ENCODE peak calls at places on chromosomes 1 and 21, in seven cellular contexts. One of them, this sample, is unnamed. For H3K4me1 and H3K27me3, the result is how much of the 10 kb centered on the place peaks cover.

GRCh38 chr1:18021242-18021641 is 86.4 kb upstream of the IGSF21 start:
- DNase-seq in adrenal gland: no peak
- DNase-seq in IMR-90: no peak
- DNase-seq in aorta: no peak
- DNase-seq in transverse colon: no peak
- DNase-seq in cardiac muscle cell: no peak
- DNase-seq in heart right ventricle: no peak
- DNase-seq in this sample: no peak

GRCh38 chr1:234553241-234554156 is 56.5 kb downstream of the IRF2BP2 start:
- DNase-seq in aorta: no peak
- DNase-seq in cardiac muscle cell: no peak
- DNase-seq in heart right ventricle: no peak
- DNase-seq in IMR-90: peak
- DNase-seq in transverse colon: no peak
- DNase-seq in adrenal gland: peak
- DNase-seq in this sample: no peak

GRCh38 chr1:228029281-228029680 is 22.5 kb downstream of the WNT3A start:
- DNase-seq in IMR-90: no peak
- DNase-seq in aorta: peak
- DNase-seq in heart right ventricle: no peak
- DNase-seq in transverse colon: peak
- DNase-seq in adrenal gland: no peak
- DNase-seq in cardiac muscle cell: no peak
- DNase-seq in this sample: no peak

GRCh38 chr1:241253491-241253890 is 103.5 kb downstream of the RGS7 start:
- DNase-seq in heart right ventricle: no peak
- DNase-seq in IMR-90: peak
- DNase-seq in transverse colon: no peak
- DNase-seq in adrenal gland: no peak
- DNase-seq in cardiac muscle cell: no peak
- DNase-seq in aorta: no peak
- DNase-seq in this sample: no peak

GRCh38 chr1:210505601-210506564 is 177.2 kb downstream of the HHAT start:
- DNase-seq in heart right ventricle: no peak
- DNase-seq in adrenal gland: no peak
- DNase-seq in transverse colon: no peak
- DNase-seq in aorta: no peak
- DNase-seq in IMR-90: no peak
- DNase-seq in cardiac muscle cell: peak
- DNase-seq in this sample: no peak

GRCh38 chr1:35122311-35122710 is 43.1 kb downstream of the ZMYM1 start:
- DNase-seq in adrenal gland: no peak
- DNase-seq in heart right ventricle: no peak
- DNase-seq in aorta: no peak
- DNase-seq in transverse colon: no peak
- DNase-seq in cardiac muscle cell: no peak
- DNase-seq in IMR-90: no peak
- DNase-seq in this sample: no peak

GRCh38 chr1:232225336-232226131 is 404.4 kb downstream of the SIPA1L2 start:
- DNase-seq in cardiac muscle cell: no peak
- DNase-seq in transverse colon: no peak
- DNase-seq in aorta: no peak
- DNase-seq in heart right ventricle: no peak
- DNase-seq in IMR-90: no peak
- DNase-seq in adrenal gland: no peak
- DNase-seq in this sample: no peak

GRCh38 chr1:63848764-63849548 is 75.1 kb downstream of the ROR1 start:
- DNase-seq in IMR-90: no peak
- DNase-seq in cardiac muscle cell: no peak
- DNase-seq in aorta: no peak
- DNase-seq in heart right ventricle: no peak
- DNase-seq in adrenal gland: no peak
- DNase-seq in transverse colon: no peak
- DNase-seq in this sample: no peak

GRCh38 chr21:28554660-28555475 is 437.8 kb downstream of the LTN1 start:
- DNase-seq in heart right ventricle: no peak
- DNase-seq in adrenal gland: no peak
- DNase-seq in transverse colon: no peak
- DNase-seq in IMR-90: peak
- DNase-seq in cardiac muscle cell: no peak
- DNase-seq in aorta: peak
- DNase-seq in this sample: no peak

GRCh38 chr1:17485280-17485679 is 45.8 kb upstream of the RCC2 start:
- DNase-seq in heart right ventricle: no peak
- DNase-seq in transverse colon: no peak
- DNase-seq in cardiac muscle cell: peak
- DNase-seq in IMR-90: peak
- DNase-seq in aorta: no peak
- DNase-seq in adrenal gland: no peak
- DNase-seq in this sample: no peak

GRCh38 chr1:8303141-8303540 is 14.8 kb upstream of the SLC45A1 start:
- DNase-seq in aorta: no peak
- DNase-seq in adrenal gland: no peak
- DNase-seq in transverse colon: no peak
- DNase-seq in heart right ventricle: no peak
- DNase-seq in IMR-90: peak
- DNase-seq in cardiac muscle cell: no peak
- DNase-seq in this sample: no peak

GRCh38 chr1:243628476-243628907 is 221.6 kb downstream of the AKT3 start:
- DNase-seq in IMR-90: peak
- DNase-seq in adrenal gland: no peak
- DNase-seq in heart right ventricle: no peak
- DNase-seq in transverse colon: no peak
- DNase-seq in aorta: no peak
- DNase-seq in cardiac muscle cell: no peak
- DNase-seq in this sample: no peak

GRCh38 chr1:244735854-244736561 is 83.1 kb downstream of the DESI2 start:
- DNase-seq in IMR-90: no peak
- DNase-seq in aorta: peak
- DNase-seq in transverse colon: no peak
- DNase-seq in cardiac muscle cell: no peak
- DNase-seq in adrenal gland: no peak
- DNase-seq in heart right ventricle: no peak
- DNase-seq in this sample: no peak

GRCh38 chr1:219121634-219122033 is 52.0 kb upstream of the LYPLAL1 start:
- DNase-seq in aorta: no peak
- DNase-seq in transverse colon: no peak
- DNase-seq in adrenal gland: no peak
- DNase-seq in cardiac muscle cell: no peak
- DNase-seq in heart right ventricle: no peak
- DNase-seq in IMR-90: no peak
- DNase-seq in this sample: no peak

GRCh38 chr1:42692941-42693340 is 10.7 kb downstream of the YBX1 start:
- DNase-seq in cardiac muscle cell: no peak
- DNase-seq in heart right ventricle: no peak
- DNase-seq in transverse colon: no peak
- DNase-seq in adrenal gland: no peak
- DNase-seq in IMR-90: no peak
- DNase-seq in aorta: no peak
- DNase-seq in this sample: peak

GRCh38 chr1:66564250-66564649 is 30.3 kb downstream of the SGIP1 start:
- DNase-seq in transverse colon: no peak
- DNase-seq in cardiac muscle cell: no peak
- DNase-seq in IMR-90: peak
- DNase-seq in adrenal gland: no peak
- DNase-seq in aorta: no peak
- DNase-seq in heart right ventricle: no peak
- DNase-seq in this sample: no peak

GRCh38 chr1:185074307-185074706 is 28.9 kb downstream of the RNF2 start:
- DNase-seq in IMR-90: peak
- DNase-seq in heart right ventricle: no peak
- DNase-seq in aorta: no peak
- DNase-seq in transverse colon: no peak
- DNase-seq in adrenal gland: no peak
- DNase-seq in cardiac muscle cell: no peak
- DNase-seq in this sample: no peak

GRCh38 chr1:76465030-76465429 is 390.5 kb downstream of the ST6GALNAC3 start:
- DNase-seq in aorta: no peak
- DNase-seq in adrenal gland: no peak
- DNase-seq in cardiac muscle cell: no peak
- DNase-seq in heart right ventricle: no peak
- DNase-seq in IMR-90: peak
- DNase-seq in transverse colon: no peak
- DNase-seq in this sample: no peak

GRCh38 chr1:207883104-207883651 is 27.7 kb downstream of the CD34 start:
- DNase-seq in aorta: no peak
- DNase-seq in transverse colon: no peak
- DNase-seq in heart right ventricle: no peak
- DNase-seq in IMR-90: no peak
- DNase-seq in cardiac muscle cell: no peak
- DNase-seq in adrenal gland: no peak
- DNase-seq in this sample: peak

GRCh38 chr1:40762144-40762923 is 21.3 kb upstream of the KCNQ4 start:
- DNase-seq in aorta: no peak
- DNase-seq in adrenal gland: no peak
- DNase-seq in cardiac muscle cell: no peak
- DNase-seq in transverse colon: no peak
- DNase-seq in heart right ventricle: no peak
- DNase-seq in IMR-90: no peak
- DNase-seq in this sample: no peak

GRCh38 chr1:50123071-50123470 is 14.4 kb downstream of the ELAVL4 start:
- DNase-seq in adrenal gland: no peak
- DNase-seq in cardiac muscle cell: no peak
- DNase-seq in heart right ventricle: no peak
- DNase-seq in transverse colon: no peak
- DNase-seq in aorta: no peak
- DNase-seq in IMR-90: no peak
- DNase-seq in this sample: no peak

GRCh38 chr21:44555200-44555875 is 3.3 kb downstream of the KRTAP10-3 start:
- DNase-seq in transverse colon: no peak
- DNase-seq in heart right ventricle: no peak
- DNase-seq in aorta: no peak
- DNase-seq in cardiac muscle cell: no peak
- DNase-seq in IMR-90: no peak
- DNase-seq in adrenal gland: peak
- DNase-seq in this sample: no peak

GRCh38 chr1:36321119-36321951 is 2.1 kb downstream of the EVA1B start:
- DNase-seq in heart right ventricle: peak
- DNase-seq in adrenal gland: peak
- DNase-seq in IMR-90: peak
- DNase-seq in aorta: peak
- DNase-seq in transverse colon: peak
- DNase-seq in cardiac muscle cell: peak
- DNase-seq in this sample: peak

GRCh38 chr1:10900691-10901090 is 104.2 kb upstream of the CASZ1 start:
- DNase-seq in transverse colon: no peak
- DNase-seq in cardiac muscle cell: no peak
- DNase-seq in IMR-90: no peak
- DNase-seq in aorta: peak
- DNase-seq in adrenal gland: no peak
- DNase-seq in heart right ventricle: no peak
- DNase-seq in this sample: peak

GRCh38 chr1:20891091-20891490 is 104.0 kb upstream of the HP1BP3 start:
- DNase-seq in heart right ventricle: no peak
- DNase-seq in transverse colon: no peak
- DNase-seq in IMR-90: peak
- DNase-seq in aorta: no peak
- DNase-seq in cardiac muscle cell: no peak
- DNase-seq in adrenal gland: no peak
- DNase-seq in this sample: no peak

GRCh38 chr1:22129501-22130117 is 13.3 kb downstream of the WNT4 start:
- DNase-seq in heart right ventricle: no peak
- DNase-seq in aorta: no peak
- DNase-seq in cardiac muscle cell: no peak
- DNase-seq in transverse colon: no peak
- DNase-seq in adrenal gland: no peak
- DNase-seq in IMR-90: no peak
- DNase-seq in this sample: no peak

GRCh38 chr1:85202092-85202863 is 1.5 kb upstream of the SYDE2 start:
- DNase-seq in transverse colon: no peak
- DNase-seq in adrenal gland: no peak
- DNase-seq in aorta: no peak
- DNase-seq in IMR-90: no peak
- DNase-seq in heart right ventricle: no peak
- DNase-seq in cardiac muscle cell: no peak
- DNase-seq in this sample: peak

DNA sequence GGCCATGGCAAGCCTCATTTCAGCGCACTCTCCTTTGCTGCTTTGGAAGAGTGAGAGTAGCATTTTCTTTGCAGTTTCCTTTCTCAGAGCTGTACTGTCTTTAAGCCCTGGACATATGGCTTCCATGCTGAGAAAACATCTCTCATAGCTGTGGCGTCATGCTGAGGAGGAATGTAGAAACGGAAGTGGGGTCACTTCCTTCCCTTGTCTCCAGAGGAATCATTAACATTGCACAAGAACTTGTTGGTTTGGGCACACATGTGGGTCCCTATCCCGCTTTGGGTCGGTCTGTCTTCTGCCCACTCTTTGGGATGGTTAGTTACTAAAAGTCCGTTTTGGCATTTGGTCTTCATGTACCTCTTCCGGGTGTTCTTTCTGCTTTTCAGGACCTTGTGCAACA is 5.6 kb downstream of the MFN2 start:
- DNase-seq in transverse colon: no peak
- DNase-seq in aorta: no peak
- DNase-seq in cardiac muscle cell: no peak
- DNase-seq in IMR-90: peak
- DNase-seq in adrenal gland: no peak
- DNase-seq in heart right ventricle: no peak
- DNase-seq in this sample: no peak
- H3K4me1 ChIP-seq in transverse colon: under half
- H3K4me1 ChIP-seq in aorta: under half
- H3K4me1 ChIP-seq in cardiac muscle cell: under half
- H3K4me1 ChIP-seq in IMR-90: under half
- H3K4me1 ChIP-seq in adrenal gland: under half
- H3K4me1 ChIP-seq in heart right ventricle: half or more
- H3K4me1 ChIP-seq in this sample: under half

DNA sequence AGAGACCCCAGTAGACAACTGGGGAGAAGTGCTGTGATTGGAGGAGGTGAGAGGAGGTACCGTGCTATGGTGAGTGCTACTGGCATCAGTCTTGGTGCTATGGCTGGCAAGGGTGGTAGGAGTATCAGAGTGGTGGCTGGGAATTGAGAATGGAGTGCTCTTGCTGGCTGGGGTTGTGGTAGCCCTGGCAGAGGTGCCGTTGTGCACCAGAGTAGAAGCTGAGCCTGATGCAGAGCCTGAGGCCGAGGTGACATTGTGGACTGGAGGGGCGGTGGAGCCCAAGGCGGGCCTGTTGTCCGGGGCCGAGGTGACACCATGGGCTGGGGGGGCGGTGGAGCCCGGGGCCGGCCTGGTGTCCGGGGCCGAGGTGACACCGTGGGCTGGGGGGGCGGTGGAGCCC is 14.6 kb downstream of the TRIM46 start:
- DNase-seq in heart right ventricle: no peak
- DNase-seq in IMR-90: no peak
- DNase-seq in transverse colon: no peak
- DNase-seq in aorta: peak
- DNase-seq in cardiac muscle cell: no peak
- DNase-seq in adrenal gland: no peak
- DNase-seq in this sample: no peak
- H3K27ac ChIP-seq in heart right ventricle: no peak
- H3K27ac ChIP-seq in IMR-90: no peak
- H3K27ac ChIP-seq in transverse colon: peak
- H3K27ac ChIP-seq in aorta: no peak
- H3K27ac ChIP-seq in cardiac muscle cell: no peak
- H3K27ac ChIP-seq in adrenal gland: no peak
- H3K27ac ChIP-seq in this sample: no peak

GRCh38 chr1:5621692-5622091 is 370.5 kb downstream of the NPHP4 start:
- DNase-seq in heart right ventricle: no peak
- DNase-seq in adrenal gland: no peak
- DNase-seq in IMR-90: no peak
- DNase-seq in cardiac muscle cell: no peak
- DNase-seq in aorta: no peak
- DNase-seq in transverse colon: no peak
- DNase-seq in this sample: no peak
- H3K27me3 ChIP-seq in heart right ventricle: under half
- H3K27me3 ChIP-seq in adrenal gland: under half
- H3K27me3 ChIP-seq in IMR-90: under half
- H3K27me3 ChIP-seq in cardiac muscle cell: under half
- H3K27me3 ChIP-seq in aorta: under half
- H3K27me3 ChIP-seq in transverse colon: under half
- H3K27me3 ChIP-seq in this sample: under half

GRCh38 chr1:9687120-9687875 is 35.8 kb downstream of the PIK3CD start:
- DNase-seq in transverse colon: peak
- DNase-seq in heart right ventricle: peak
- DNase-seq in cardiac muscle cell: peak
- DNase-seq in IMR-90: peak
- DNase-seq in adrenal gland: peak
- DNase-seq in aorta: peak
- DNase-seq in this sample: peak
- H3K4me1 ChIP-seq in transverse colon: under half
- H3K4me1 ChIP-seq in heart right ventricle: under half
- H3K4me1 ChIP-seq in cardiac muscle cell: under half
- H3K4me1 ChIP-seq in IMR-90: under half
- H3K4me1 ChIP-seq in adrenal gland: under half
- H3K4me1 ChIP-seq in aorta: under half
- H3K4me1 ChIP-seq in this sample: under half

This sample was measured in small intestine.